ENCODE peak calls at places on chromosomes 11 and 22, in five cellular contexts. G, B, I, H and J are unnamed samples.

GRCh38 chr11:96817488-96817887 is 427.7 kb downstream of the JRKL start:
- DNase-seq in H (no peak), G (no peak), I (no peak), B (no peak), J (no peak)

GRCh38 chr11:57874981-57875380 is 113.4 kb downstream of the CTNND1 start:
- DNase-seq in H (no peak), G (no peak), I (no peak), B (no peak), J (no peak)

GRCh38 chr11:86182976-86183584 is 61.5 kb upstream of the EED start:
- DNase-seq in G (no peak), H (no peak), B (peak), I (no peak), J (no peak)

GRCh38 chr11:35579557-35580396 is 38.5 kb upstream of the FJX1 start:
- DNase-seq in H (no peak), G (no peak), B (no peak), I (peak), J (no peak)

GRCh38 chr11:18748766-18749375 is 22.9 kb upstream of the IGSF22 start:
- DNase-seq in G (no peak), B (no peak), I (no peak), H (no peak), J (no peak)

GRCh38 chr11:1879342-1879940 is 12.3 kb downstream of the PRR33 start:
- DNase-seq in I (no peak), B (no peak), G (no peak), H (no peak), J (no peak)

GRCh38 chr22:37907036-37907954 is 1.2 kb downstream of the MICALL1 start:
- DNase-seq in G (no peak), H (no peak), I (no peak), B (no peak), J (no peak)

GRCh38 chr11:73267921-73268540 is 4.1 kb upstream of the P2RY6 start:
- DNase-seq in I (no peak), G (no peak), H (no peak), B (no peak), J (no peak)

GRCh38 chr11:22787565-22788162 is 41.9 kb downstream of the SVIP start:
- DNase-seq in I (no peak), H (peak), G (peak), B (peak), J (no peak)

GRCh38 chr22:17096095-17096494 is 11.3 kb downstream of the IL17RA start:
- DNase-seq in I (no peak), G (no peak), H (no peak), B (no peak), J (no peak)

GRCh38 chr22:18031670-18032454 is 7.5 kb upstream of the MICAL3 start:
- DNase-seq in G (peak), B (no peak), H (no peak), I (peak), J (no peak)